ENCODE peak calls at places on chromosomes 5 and 9, in eight cellular contexts. I, X, Z, E, T, U, H and P are unnamed samples.

GRCh38 chr9:27212621-27213020 is 84.3 kb downstream of the EQTN start:
- DNase-seq in X (no peak), I (no peak), Z (no peak), T (no peak), U (no peak), E (no peak), H (no peak), P (no peak)

GRCh38 chr5:172909931-172910502 is 49.2 kb upstream of the RPL26L1 start:
- DNase-seq in E (peak; percentile 97), H (no peak), Z (no peak), X (no peak), T (no peak), I (no peak), U (no peak), P (no peak)

GRCh38 chr9:2289234-2289755 is 274.1 kb downstream of the SMARCA2 start:
- DNase-seq in H (peak; percentile 38), U (no peak), X (no peak), I (no peak), T (no peak), Z (no peak), E (no peak), P (no peak)

GRCh38 chr9:114093031-114093471 is 6.0 kb downstream of the KIF12 start:
- DNase-seq in Z (no peak), E (no peak), H (no peak), X (no peak), T (no peak), U (no peak), I (no peak), P (no peak)

GRCh38 chr9:136589766-136590740 is 44.2 kb upstream of the NOTCH1 start:
- DNase-seq in Z (no peak), X (no peak), H (no peak), I (peak; percentile 45), E (no peak), U (no peak), T (no peak), P (no peak)

GRCh38 chr5:172943283-172943841 is 15.9 kb upstream of the RPL26L1 start:
- DNase-seq in I (peak; percentile 72), T (no peak), Z (no peak), X (no peak), U (peak; percentile 1), H (peak; percentile 67), E (no peak), P (peak; percentile 98)

GRCh38 chr9:4238522-4238921 is 61.3 kb downstream of the GLIS3 start:
- DNase-seq in T (no peak), E (peak; percentile 40), H (peak; percentile 81), I (no peak), X (no peak), Z (no peak), U (no peak), P (peak; percentile 80)

GRCh38 chr5:15938961-15939360 is 240.6 kb downstream of the MARCHF11 start:
- DNase-seq in T (no peak), H (peak; percentile 70), X (no peak), I (no peak), U (no peak), E (no peak), Z (no peak), P (peak; percentile 67)

GRCh38 chr5:77893225-77893860 is 117.2 kb upstream of the TBCA start:
- DNase-seq in U (no peak), E (peak; percentile 85), I (peak; percentile 42), H (peak; percentile 94), T (no peak), Z (no peak), X (peak; percentile 9), P (peak; percentile 83)

GRCh38 chr5:43190755-43191603 is 1.0 kb upstream of the NIM1K start:
- DNase-seq in H (peak; percentile 34), E (peak; percentile 35), X (no peak), T (no peak), I (no peak), U (no peak), Z (no peak), P (no peak)

GRCh38 chr9:95757026-95757425 is 118.5 kb upstream of the ERCC6L2 start:
- DNase-seq in T (no peak), I (no peak), H (peak; percentile 42), Z (no peak), X (no peak), U (no peak), E (no peak), P (no peak)

GRCh38 chr9:133589454-133590227 is 19.5 kb downstream of the FAM163B start:
- DNase-seq in Z (peak; percentile 45), E (no peak), U (no peak), X (no peak), H (no peak), I (no peak), T (peak; percentile 29), P (no peak)

GRCh38 chr9:104974053-104974983 is 46.4 kb upstream of the ABCA1 start:
- DNase-seq in H (no peak), X (no peak), T (no peak), I (no peak), E (no peak), Z (no peak), U (no peak), P (no peak)

GRCh38 chr5:40385544-40385943 is 294.2 kb upstream of the PTGER4 start:
- DNase-seq in U (no peak), E (no peak), H (peak; percentile 96), Z (no peak), X (no peak), T (no peak), I (no peak), P (peak; percentile 85)

GRCh38 chr9:95080961-95081658 is 236.4 kb downstream of the FANCC start:
- DNase-seq in E (no peak), Z (no peak), U (no peak), H (no peak), T (no peak), X (no peak), I (no peak), P (no peak)

GRCh38 chr5:6572086-6572824 is 60.6 kb downstream of the NSUN2 start:
- DNase-seq in T (no peak), X (no peak), Z (peak; percentile 13), E (no peak), U (no peak), H (no peak), I (no peak), P (no peak)

GRCh38 chr5:112684737-112685136 is 52.9 kb upstream of the APC start:
- DNase-seq in X (no peak), Z (no peak), H (peak; percentile 56), T (no peak), U (no peak), E (no peak), I (peak; percentile 40), P (no peak)

GRCh38 chr9:29285818-29286217 is 1712.5 kb upstream of the C9orf72 start:
- DNase-seq in I (no peak), T (no peak), U (peak; percentile 2), X (no peak), E (peak; percentile 4), H (peak; percentile 9), Z (no peak), P (no peak)

GRCh38 chr5:109682383-109682782 is 7.3 kb upstream of the MAN2A1 start:
- DNase-seq in I (no peak), X (no peak), T (no peak), Z (no peak), H (no peak), E (no peak), U (no peak), P (no peak)

GRCh38 chr5:156328176-156328575 is 1.2 kb downstream of the SGCD start:
- DNase-seq in T (no peak), U (no peak), H (no peak), I (no peak), X (no peak), Z (no peak), E (no peak), P (no peak)

GRCh38 chr5:142874537-142874936 is 104.4 kb downstream of the ARHGAP26 start:
- DNase-seq in H (peak; percentile 96), Z (no peak), X (no peak), E (peak; percentile 51), U (no peak), T (no peak), I (peak; percentile 87), P (peak; percentile 86)

GRCh38 chr9:78234810-78235209 is 1.1 kb upstream of the CEP78 start:
- DNase-seq in I (no peak), U (peak; percentile 38), Z (no peak), T (no peak), X (no peak), H (peak; percentile 24), E (no peak), P (no peak)

GRCh38 chr9:127540664-127541041 is 71.4 kb upstream of the STXBP1 start:
- DNase-seq in I (no peak), H (no peak), U (no peak), Z (no peak), T (no peak), E (no peak), X (no peak), P (no peak)

GRCh38 chr9:91777437-91777836 is 172.6 kb downstream of the ROR2 start:
- DNase-seq in H (no peak), E (no peak), Z (no peak), T (no peak), X (no peak), I (no peak), U (no peak), P (no peak)

GRCh38 chr5:179668404-179668803 is 12.4 kb downstream of the CBY3 start:
- DNase-seq in U (no peak), I (no peak), Z (peak; percentile 43), X (peak; percentile 23), H (peak; percentile 41), T (peak; percentile 16), E (no peak), P (peak; percentile 4)

GRCh38 chr9:132948482-132949050 is 4.2 kb upstream of the TSC1 start:
- DNase-seq in H (no peak), T (no peak), I (no peak), X (no peak), E (no peak), U (peak; percentile 18), Z (no peak), P (no peak)

GRCh38 chr5:170408866-170409265 is 19.7 kb upstream of the KCNMB1 start:
- DNase-seq in E (no peak), T (no peak), U (no peak), H (no peak), I (no peak), X (no peak), Z (no peak), P (no peak)